ENCODE peak calls at places on chromosomes 16 and 17, in seven cellular contexts. F is hepatocyte, B is upper lobe of left lung, D is endodermal cell, M is aorta, X is heart right ventricle, C is cardiac muscle cell. W is an unnamed sample. For H3K4me1, the result is how much of the 10 kb centered on the place peaks cover.

GRCh38 chr16:53456625-53457024 is 22.4 kb downstream of the RBL2 start:
- DNase-seq in B (no peak), M (no peak), D (no peak), F (no peak), C (no peak), X (no peak), W (no peak)

GRCh38 chr17:36590082-36590481 is 1.6 kb upstream of the DHRS11 start:
- DNase-seq in C (peak), M (no peak), D (no peak), X (no peak), B (no peak), F (no peak), W (no peak)

GRCh38 chr17:45222994-45223540 is 1.4 kb downstream of the FMNL1 start:
- DNase-seq in M (no peak), X (no peak), B (no peak), C (no peak), D (no peak), F (no peak), W (no peak)

GRCh38 chr16:23705517-23705902 is 7.5 kb downstream of the ERN2 start:
- DNase-seq in C (no peak), B (no peak), M (no peak), X (no peak), D (no peak), F (no peak), W (no peak)

GRCh38 chr16:1096164-1097082 is at the start of gene C1QTNF8:
- DNase-seq in D (no peak), C (no peak), M (peak), X (no peak), B (no peak), F (no peak), W (no peak)

GRCh38 chr17:39146273-39146672 is 5.2 kb downstream of the PLXDC1 start:
- DNase-seq in F (no peak), M (no peak), C (no peak), B (no peak), D (no peak), X (no peak), W (no peak)

GRCh38 chr17:31780436-31780835 is 78.6 kb downstream of the COPRS start:
- DNase-seq in M (no peak), B (no peak), D (no peak), F (no peak), C (no peak), X (no peak), W (no peak)

GRCh38 chr16:8204769-8205168 is 385.5 kb downstream of the TMEM114 start:
- DNase-seq in C (no peak), D (no peak), B (no peak), X (no peak), M (no peak), F (no peak), W (no peak)

GRCh38 chr16:2180962-2181923 is 15.2 kb downstream of the CASKIN1 start:
- DNase-seq in C (no peak), F (no peak), X (no peak), D (peak), B (no peak), M (no peak), W (no peak)

GRCh38 chr17:50052822-50053653 is 2.9 kb upstream of the ITGA3 start:
- DNase-seq in X (peak), M (no peak), F (peak), B (peak), D (no peak), C (peak), W (peak)

GRCh38 chr16:17768257-17768656 is 297.5 kb upstream of the XYLT1 start:
- DNase-seq in F (no peak), X (no peak), B (no peak), C (no peak), D (no peak), M (no peak), W (no peak)

GRCh38 chr17:57603978-57604377 is 141.1 kb downstream of the CCDC182 start:
- DNase-seq in B (peak), F (no peak), C (no peak), X (no peak), M (peak), D (no peak), W (peak)

GRCh38 chr17:66748578-66748977 is 86.3 kb upstream of the CACNG5 start:
- DNase-seq in M (no peak), D (no peak), X (no peak), F (no peak), B (no peak), C (peak), W (no peak)

GRCh38 chr17:28493467-28493866 is 12.7 kb upstream of the FOXN1 start:
- DNase-seq in D (no peak), F (no peak), C (peak), M (no peak), B (no peak), X (no peak), W (no peak)

GRCh38 chr17:28494445-28495188 is 11.5 kb upstream of the FOXN1 start:
- DNase-seq in X (peak), B (peak), M (peak), D (peak), F (peak), C (peak), W (peak)

GRCh38 chr17:28491286-28491685 is 14.9 kb upstream of the FOXN1 start:
- DNase-seq in B (no peak), X (no peak), M (no peak), C (no peak), D (no peak), F (no peak), W (no peak)

GRCh38 chr17:28491860-28492259 is 14.3 kb upstream of the FOXN1 start:
- DNase-seq in C (no peak), M (no peak), D (no peak), F (no peak), B (no peak), X (no peak), W (no peak)

GRCh38 chr17:28492352-28493310 is 13.5 kb upstream of the FOXN1 start:
- DNase-seq in F (no peak), D (no peak), M (no peak), X (no peak), B (no peak), C (peak), W (no peak)
- H3K4me1 ChIP-seq in F (under half), D (under half), M (under half), X (under half), B (under half), C (under half), W (under half)

DNA sequence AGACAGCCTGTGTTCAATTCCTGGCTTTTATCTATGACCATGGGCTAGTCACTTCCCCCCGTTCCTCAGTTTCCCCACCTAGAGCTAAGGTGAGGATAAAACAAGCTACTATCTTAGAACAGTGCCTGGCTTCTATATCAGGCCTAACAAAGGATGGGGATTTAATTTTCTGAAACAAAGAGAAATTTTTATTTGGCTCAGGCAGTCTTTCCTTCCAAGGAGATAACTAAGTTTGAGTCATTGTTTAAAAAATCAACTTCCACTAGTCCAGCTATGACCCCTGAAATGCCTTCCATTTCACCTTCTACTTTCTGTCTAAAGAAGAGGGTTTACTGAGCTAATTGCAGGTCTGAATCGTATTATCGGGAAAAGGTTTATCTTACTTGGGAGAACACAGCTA is 99.0 kb downstream of the CMIP start:
- DNase-seq in F (no peak), C (no peak), B (no peak), X (no peak), D (no peak), M (no peak), W (no peak)
- H3K4me3 ChIP-seq in F (no peak), C (no peak), B (no peak), X (no peak), D (no peak), M (no peak), W (no peak)

GRCh38 chr17:40550608-40551007 is 14.7 kb downstream of the CCR7 start:
- DNase-seq in X (peak), F (no peak), D (peak), M (no peak), B (peak), C (peak), W (peak)
- H3K27ac ChIP-seq in X (peak), F (peak), D (no peak), M (no peak), B (peak), C (no peak), W (peak)

GRCh38 chr17:4856271-4856936 is 23.3 kb downstream of the MINK1 start:
- DNase-seq in D (no peak), M (no peak), F (no peak), C (peak), B (no peak), X (no peak), W (no peak)
- H3K4me1 ChIP-seq in D (under half), M (under half), F (under half), C (under half), B (under half), X (half or more), W (under half)

GRCh38 chr17:76383645-76384221 is 676 bp upstream of the SPHK1 start:
- DNase-seq in B (no peak), M (peak), X (peak), D (peak), F (peak), C (peak), W (no peak)

GRCh38 chr17:76382803-76383644 is 1.4 kb upstream of the SPHK1 start:
- DNase-seq in B (peak), F (peak), D (peak), X (peak), M (peak), C (peak), W (peak)

GRCh38 chr17:76381633-76382304 is 2.6 kb upstream of the SPHK1 start:
- DNase-seq in D (peak), F (no peak), M (peak), C (peak), X (peak), B (peak), W (no peak)

GRCh38 chr17:76384222-76384986 is at the start of gene SPHK1:
- DNase-seq in D (peak), X (peak), C (peak), F (peak), M (peak), B (peak), W (peak)

DNA sequence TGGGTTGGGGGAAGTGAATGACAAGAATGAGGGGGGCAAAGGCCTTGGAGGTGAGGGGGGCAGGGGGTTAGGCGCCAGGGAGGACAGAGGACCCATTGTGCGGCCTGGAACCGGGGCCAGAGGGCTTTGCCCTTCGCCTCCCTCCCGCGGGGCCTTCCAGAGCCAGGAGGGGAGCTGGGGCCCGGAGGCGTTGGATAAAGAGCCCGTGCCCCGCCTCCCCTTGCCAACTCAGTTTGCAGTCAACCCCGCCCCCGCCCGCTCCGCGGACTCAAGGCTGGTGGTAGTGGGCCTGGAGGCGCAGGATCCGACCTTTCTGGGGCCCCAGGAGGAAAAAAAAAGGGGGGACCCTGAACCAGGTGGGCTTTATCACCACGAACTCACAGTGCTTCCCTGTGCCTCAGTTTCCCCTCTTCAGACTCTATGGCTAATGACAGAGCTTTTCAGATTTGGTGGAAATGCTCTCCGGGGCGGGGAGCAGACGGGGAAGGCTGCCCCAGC is 2.1 kb upstream of the SPHK1 start:
- DNase-seq in C (peak), D (peak), B (no peak), M (peak), F (peak), X (no peak), W (no peak)
- H3K4me3 ChIP-seq in C (peak), D (peak), B (peak), M (no peak), F (no peak), X (peak), W (no peak)

W was measured in adrenal gland.